ENCODE peak calls at places on chromosome 3, in seven cellular contexts. One of them, this sample, is unnamed.

GRCh38 chr3:52126500-52126899 is 27.7 kb downstream of the POC1A start:
- DNase-seq in HepG2: no peak
- DNase-seq in K562: no peak
- DNase-seq in H1: no peak
- DNase-seq in HCT116: no peak
- DNase-seq in SK-N-SH: no peak
- DNase-seq in GM12878: no peak
- DNase-seq in this sample: no peak

GRCh38 chr3:4394048-4394447 is 73.0 kb downstream of the SUMF1 start:
- DNase-seq in HepG2: no peak
- DNase-seq in K562: no peak
- DNase-seq in H1: no peak
- DNase-seq in HCT116: no peak
- DNase-seq in SK-N-SH: no peak
- DNase-seq in GM12878: no peak
- DNase-seq in this sample: no peak

GRCh38 chr3:139425745-139426400 is 36.4 kb upstream of the COPB2 start:
- DNase-seq in HepG2: no peak
- DNase-seq in K562: no peak
- DNase-seq in H1: no peak
- DNase-seq in HCT116: no peak
- DNase-seq in SK-N-SH: no peak
- DNase-seq in GM12878: no peak
- DNase-seq in this sample: no peak

GRCh38 chr3:66475386-66476020 is 25.3 kb downstream of the LRIG1 start:
- DNase-seq in HepG2: peak; percentile 68
- DNase-seq in K562: no peak
- DNase-seq in H1: no peak
- DNase-seq in HCT116: no peak
- DNase-seq in SK-N-SH: no peak
- DNase-seq in GM12878: no peak
- DNase-seq in this sample: peak; percentile 93

GRCh38 chr3:59074764-59075163 is 24.9 kb upstream of the CFAP20DC start:
- DNase-seq in HepG2: no peak
- DNase-seq in K562: no peak
- DNase-seq in H1: no peak
- DNase-seq in HCT116: no peak
- DNase-seq in SK-N-SH: no peak
- DNase-seq in GM12878: no peak
- DNase-seq in this sample: no peak

GRCh38 chr3:50274371-50275104 is 4.3 kb upstream of the LSMEM2 start:
- DNase-seq in HepG2: peak; percentile 60
- DNase-seq in K562: peak; percentile 67
- DNase-seq in H1: no peak
- DNase-seq in HCT116: no peak
- DNase-seq in SK-N-SH: peak; percentile 83
- DNase-seq in GM12878: no peak
- DNase-seq in this sample: no peak

GRCh38 chr3:159263750-159264561 is 462.1 kb downstream of the MFSD1 start:
- DNase-seq in HepG2: peak; percentile 22
- DNase-seq in K562: peak; percentile 16
- DNase-seq in H1: no peak
- DNase-seq in HCT116: peak; percentile 31
- DNase-seq in SK-N-SH: peak; percentile 42
- DNase-seq in GM12878: no peak
- DNase-seq in this sample: peak; percentile 28

GRCh38 chr3:128482857-128483656 is 9.9 kb downstream of the GATA2 start:
- DNase-seq in HepG2: no peak
- DNase-seq in K562: peak; percentile 53
- DNase-seq in H1: no peak
- DNase-seq in HCT116: no peak
- DNase-seq in SK-N-SH: peak; percentile 63
- DNase-seq in GM12878: no peak
- DNase-seq in this sample: no peak

GRCh38 chr3:52723935-52724334 is 18.0 kb downstream of the SPCS1 start:
- DNase-seq in HepG2: no peak
- DNase-seq in K562: no peak
- DNase-seq in H1: no peak
- DNase-seq in HCT116: no peak
- DNase-seq in SK-N-SH: no peak
- DNase-seq in GM12878: no peak
- DNase-seq in this sample: no peak

GRCh38 chr3:9161298-9161697 is 88.1 kb downstream of the SRGAP3 start:
- DNase-seq in HepG2: no peak
- DNase-seq in K562: no peak
- DNase-seq in H1: no peak
- DNase-seq in HCT116: no peak
- DNase-seq in SK-N-SH: no peak
- DNase-seq in GM12878: no peak
- DNase-seq in this sample: no peak

GRCh38 chr3:38985981-38986380 is 65.8 kb downstream of the SCN11A start:
- DNase-seq in HepG2: no peak
- DNase-seq in K562: no peak
- DNase-seq in H1: no peak
- DNase-seq in HCT116: no peak
- DNase-seq in SK-N-SH: no peak
- DNase-seq in GM12878: no peak
- DNase-seq in this sample: no peak

DNA sequence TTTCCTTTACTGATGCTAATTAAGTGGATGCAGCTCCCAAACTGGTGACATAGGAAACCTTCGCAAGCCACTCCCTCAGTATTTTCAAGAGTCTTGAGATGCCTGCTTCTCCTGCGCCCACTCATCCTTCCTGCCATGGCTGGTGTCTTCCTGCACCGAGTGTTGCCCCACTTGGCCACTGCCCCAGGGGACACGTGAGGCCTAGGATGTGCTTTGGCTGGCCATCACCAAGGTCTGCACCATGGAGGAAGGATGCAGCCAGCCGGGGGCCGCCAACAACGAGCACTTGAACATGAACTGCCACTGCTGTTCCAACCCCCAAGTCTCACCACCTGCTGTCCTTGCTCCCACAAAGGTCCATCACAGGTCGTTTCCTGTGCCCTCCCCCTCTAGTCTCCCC is 34.1 kb downstream of the EPHB3 start:
- DNase-seq in HepG2: no peak
- DNase-seq in K562: no peak
- DNase-seq in H1: no peak
- DNase-seq in HCT116: no peak
- DNase-seq in SK-N-SH: no peak
- DNase-seq in GM12878: no peak
- DNase-seq in this sample: no peak
- TF ChIP-seq JUND in HepG2: no peak
- TF ChIP-seq JUND in K562: no peak
- TF ChIP-seq JUND in H1: no peak
- TF ChIP-seq JUND in HCT116: no peak
- TF ChIP-seq JUND in SK-N-SH: no peak
- TF ChIP-seq JUND in GM12878: no peak
- TF ChIP-seq JUND in this sample: no peak

GRCh38 chr3:17078885-17079465 is 194.2 kb downstream of the PLCL2 start:
- DNase-seq in HepG2: no peak
- DNase-seq in K562: no peak
- DNase-seq in H1: no peak
- DNase-seq in HCT116: no peak
- DNase-seq in SK-N-SH: no peak
- DNase-seq in GM12878: no peak
- DNase-seq in this sample: no peak

GRCh38 chr3:17079933-17080332 is 195.2 kb downstream of the PLCL2 start:
- DNase-seq in HepG2: no peak
- DNase-seq in K562: no peak
- DNase-seq in H1: no peak
- DNase-seq in HCT116: no peak
- DNase-seq in SK-N-SH: no peak
- DNase-seq in GM12878: no peak
- DNase-seq in this sample: no peak

GRCh38 chr3:17076940-17077605 is 192.3 kb downstream of the PLCL2 start:
- DNase-seq in HepG2: no peak
- DNase-seq in K562: no peak
- DNase-seq in H1: no peak
- DNase-seq in HCT116: no peak
- DNase-seq in SK-N-SH: no peak
- DNase-seq in GM12878: no peak
- DNase-seq in this sample: no peak

GRCh38 chr3:17077614-17078013 is 192.9 kb downstream of the PLCL2 start:
- DNase-seq in HepG2: no peak
- DNase-seq in K562: no peak
- DNase-seq in H1: no peak
- DNase-seq in HCT116: no peak
- DNase-seq in SK-N-SH: no peak
- DNase-seq in GM12878: no peak
- DNase-seq in this sample: no peak

GRCh38 chr3:17081520-17081919 is 196.8 kb downstream of the PLCL2 start:
- DNase-seq in HepG2: no peak
- DNase-seq in K562: no peak
- DNase-seq in H1: no peak
- DNase-seq in HCT116: no peak
- DNase-seq in SK-N-SH: no peak
- DNase-seq in GM12878: no peak
- DNase-seq in this sample: no peak
- TF ChIP-seq JUND in HepG2: no peak
- TF ChIP-seq JUND in K562: no peak
- TF ChIP-seq JUND in H1: no peak
- TF ChIP-seq JUND in HCT116: no peak
- TF ChIP-seq JUND in SK-N-SH: no peak
- TF ChIP-seq JUND in GM12878: no peak
- TF ChIP-seq JUND in this sample: no peak

GRCh38 chr3:16060358-16060852 is 114.1 kb upstream of the GALNT15 start:
- DNase-seq in HepG2: peak; percentile 98
- DNase-seq in K562: no peak
- DNase-seq in H1: peak; percentile 38
- DNase-seq in HCT116: peak; percentile 96
- DNase-seq in SK-N-SH: no peak
- DNase-seq in GM12878: no peak
- DNase-seq in this sample: peak; percentile 93
- TF ChIP-seq JUND in HepG2: peak; percentile 100
- TF ChIP-seq JUND in K562: peak; percentile 19
- TF ChIP-seq JUND in H1: peak; percentile 64
- TF ChIP-seq JUND in HCT116: peak; percentile 98
- TF ChIP-seq JUND in SK-N-SH: peak; percentile 95
- TF ChIP-seq JUND in GM12878: no peak
- TF ChIP-seq JUND in this sample: peak; percentile 72

GRCh38 chr3:143883151-143883550 is 34.9 kb upstream of the SLC9A9 start:
- DNase-seq in HepG2: no peak
- DNase-seq in K562: no peak
- DNase-seq in H1: no peak
- DNase-seq in HCT116: no peak
- DNase-seq in SK-N-SH: no peak
- DNase-seq in GM12878: no peak
- DNase-seq in this sample: no peak

GRCh38 chr3:143888846-143889245 is 40.6 kb upstream of the SLC9A9 start:
- DNase-seq in HepG2: no peak
- DNase-seq in K562: no peak
- DNase-seq in H1: no peak
- DNase-seq in HCT116: no peak
- DNase-seq in SK-N-SH: no peak
- DNase-seq in GM12878: no peak
- DNase-seq in this sample: no peak

GRCh38 chr3:143881102-143881501 is 32.8 kb upstream of the SLC9A9 start:
- DNase-seq in HepG2: no peak
- DNase-seq in K562: no peak
- DNase-seq in H1: no peak
- DNase-seq in HCT116: no peak
- DNase-seq in SK-N-SH: no peak
- DNase-seq in GM12878: no peak
- DNase-seq in this sample: no peak

GRCh38 chr3:143885803-143886427 is 37.6 kb upstream of the SLC9A9 start:
- DNase-seq in HepG2: peak; percentile 41
- DNase-seq in K562: peak; percentile 41
- DNase-seq in H1: no peak
- DNase-seq in HCT116: peak; percentile 16
- DNase-seq in SK-N-SH: peak; percentile 26
- DNase-seq in GM12878: peak; percentile 15
- DNase-seq in this sample: peak; percentile 69
- TF ChIP-seq JUND in HepG2: no peak
- TF ChIP-seq JUND in K562: no peak
- TF ChIP-seq JUND in H1: no peak
- TF ChIP-seq JUND in HCT116: no peak
- TF ChIP-seq JUND in SK-N-SH: no peak
- TF ChIP-seq JUND in GM12878: no peak
- TF ChIP-seq JUND in this sample: no peak

GRCh38 chr3:28982906-28983305 is 298.0 kb upstream of the RBMS3 start:
- DNase-seq in HepG2: no peak
- DNase-seq in K562: no peak
- DNase-seq in H1: no peak
- DNase-seq in HCT116: no peak
- DNase-seq in SK-N-SH: no peak
- DNase-seq in GM12878: no peak
- DNase-seq in this sample: no peak
- TF ChIP-seq JUND in HepG2: no peak
- TF ChIP-seq JUND in K562: no peak
- TF ChIP-seq JUND in H1: no peak
- TF ChIP-seq JUND in HCT116: no peak
- TF ChIP-seq JUND in SK-N-SH: no peak
- TF ChIP-seq JUND in GM12878: no peak
- TF ChIP-seq JUND in this sample: no peak

DNA sequence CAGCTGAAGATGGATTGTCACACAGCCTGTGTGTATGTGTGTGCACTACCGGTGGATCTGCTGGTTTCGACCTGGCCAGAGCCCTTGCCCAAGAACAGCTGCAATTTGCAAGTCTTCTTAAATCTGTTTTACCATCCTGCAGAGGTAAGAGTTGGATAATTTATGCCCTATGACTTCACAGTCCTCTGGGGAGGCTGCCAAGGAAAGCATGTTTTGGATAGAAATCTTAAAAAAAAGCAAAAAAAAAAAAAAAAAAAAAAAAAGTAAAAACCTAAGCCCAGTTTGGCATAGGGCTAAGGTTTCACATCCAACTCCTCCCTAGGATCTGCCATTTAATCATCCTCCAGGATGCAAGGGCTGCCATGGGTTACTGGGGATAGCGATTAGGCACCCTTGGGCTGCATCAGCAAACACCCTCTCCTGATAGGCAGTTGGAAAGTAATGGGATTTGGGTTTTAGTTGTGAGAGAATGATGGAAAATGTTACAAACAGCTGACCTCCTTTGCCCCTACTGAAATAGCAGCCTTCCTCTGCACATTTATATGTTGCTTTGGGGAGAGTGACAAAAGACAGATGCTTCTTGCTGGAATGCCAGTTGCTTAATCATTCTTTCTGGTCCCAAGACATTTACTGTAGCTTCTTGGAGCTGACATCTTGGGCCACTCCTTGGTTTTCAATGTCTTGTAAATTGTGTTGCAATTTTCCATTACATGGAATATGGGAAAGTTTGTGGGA is 35.3 kb downstream of the CD200R1L start:
- DNase-seq in HepG2: no peak
- DNase-seq in K562: no peak
- DNase-seq in H1: no peak
- DNase-seq in HCT116: no peak
- DNase-seq in SK-N-SH: no peak
- DNase-seq in GM12878: no peak
- DNase-seq in this sample: no peak
- TF ChIP-seq JUND in HepG2: no peak
- TF ChIP-seq JUND in K562: no peak
- TF ChIP-seq JUND in H1: no peak
- TF ChIP-seq JUND in HCT116: no peak
- TF ChIP-seq JUND in SK-N-SH: peak; percentile 30
- TF ChIP-seq JUND in GM12878: no peak
- TF ChIP-seq JUND in this sample: no peak

DNA sequence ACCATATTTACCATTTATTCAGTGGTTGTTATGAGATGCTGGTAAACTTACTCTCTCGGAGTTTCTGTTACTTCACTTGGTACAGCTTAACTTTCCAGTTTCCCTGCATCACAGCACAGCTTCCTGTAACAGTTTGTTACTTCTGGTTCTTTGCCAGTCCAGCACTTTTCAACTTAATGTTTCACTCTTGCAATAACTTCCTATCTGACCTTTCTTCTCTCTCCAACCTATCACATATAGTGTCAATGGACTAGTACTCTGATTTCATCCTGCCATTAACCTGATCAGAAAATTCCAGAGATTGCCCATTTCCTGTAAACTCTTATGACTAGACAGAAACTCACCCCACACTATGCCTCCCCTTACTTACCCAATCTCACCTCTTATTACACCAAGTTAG is 3.9 kb upstream of the ATP11B start:
- DNase-seq in HepG2: no peak
- DNase-seq in K562: no peak
- DNase-seq in H1: no peak
- DNase-seq in HCT116: no peak
- DNase-seq in SK-N-SH: no peak
- DNase-seq in GM12878: no peak
- DNase-seq in this sample: no peak
- TF ChIP-seq JUND in HepG2: no peak
- TF ChIP-seq JUND in K562: no peak
- TF ChIP-seq JUND in H1: no peak
- TF ChIP-seq JUND in HCT116: no peak
- TF ChIP-seq JUND in SK-N-SH: no peak
- TF ChIP-seq JUND in GM12878: no peak
- TF ChIP-seq JUND in this sample: no peak